ENCODE peak calls at places on chromosomes 2 and 18, in six cellular contexts. K, P, J, X, C and N are unnamed samples.
A peak's percentile ranks its signal among the peaks of the same experiment; 100 is the strongest.

GRCh38 chr18:60358516-60358915 is 14.1 kb downstream of the MC4R start:
- DNase-seq in K (no peak), P (no peak), C (no peak), X (no peak), J (no peak), N (no peak)

GRCh38 chr18:9648431-9649163 is 34.2 kb upstream of the PPP4R1 start:
- DNase-seq in J (no peak), X (no peak), K (no peak), C (no peak), P (no peak), N (no peak)

GRCh38 chr2:235421618-235422017 is 72.2 kb upstream of the AGAP1 start:
- DNase-seq in J (no peak), K (no peak), P (no peak), C (no peak), X (no peak), N (no peak)

GRCh38 chr18:58400337-58400885 is 228.5 kb downstream of the ALPK2 start:
- DNase-seq in C (no peak), J (no peak), P (peak; percentile 32), X (no peak), K (no peak), N (no peak)

GRCh38 chr2:195779491-195779890 is 122.5 kb downstream of the SLC39A10 start:
- DNase-seq in X (no peak), K (no peak), C (no peak), P (no peak), J (no peak), N (no peak)

GRCh38 chr2:163453920-163454319 is 281.9 kb downstream of the FIGN start:
- DNase-seq in X (no peak), K (no peak), P (no peak), C (no peak), J (no peak), N (no peak)

GRCh38 chr2:7034313-7034712 is 117.1 kb downstream of the RNF144A start:
- DNase-seq in P (no peak), K (no peak), C (no peak), J (no peak), X (no peak), N (no peak)

GRCh38 chr2:871926-872680 is 78.5 kb upstream of the SNTG2 start:
- DNase-seq in K (no peak), P (no peak), C (no peak), J (no peak), X (no peak), N (peak; percentile 14)

GRCh38 chr2:128494640-128495321 is 176.1 kb upstream of the HS6ST1 start:
- DNase-seq in X (no peak), K (no peak), P (no peak), C (no peak), J (no peak), N (no peak)

GRCh38 chr2:159137511-159138101 is 148.9 kb downstream of the WDSUB1 start:
- DNase-seq in P (no peak), X (no peak), K (no peak), C (no peak), J (no peak), N (no peak)

GRCh38 chr2:3784731-3785130 is 81.4 kb downstream of the DCDC2C start:
- DNase-seq in C (no peak), J (no peak), P (no peak), K (no peak), X (no peak), N (no peak)

GRCh38 chr2:61793389-61793836 is 60.4 kb downstream of the FAM161A start:
- DNase-seq in P (peak; percentile 82), X (peak; percentile 65), K (peak; percentile 65), C (peak; percentile 64), J (peak; percentile 39), N (peak; percentile 73)

GRCh38 chr2:199144036-199144435 is 313.7 kb downstream of the SATB2 start:
- DNase-seq in K (no peak), J (no peak), C (no peak), P (no peak), X (no peak), N (no peak)

GRCh38 chr18:55634545-55634944 is 46.6 kb upstream of the TCF4 start:
- DNase-seq in K (no peak), P (no peak), X (peak; percentile 9), J (no peak), C (no peak), N (no peak)

GRCh38 chr18:79935499-79935898 is 16.0 kb downstream of the SLC66A2 start:
- DNase-seq in J (no peak), C (no peak), X (no peak), P (no peak), K (no peak), N (no peak)

GRCh38 chr18:62590799-62591640 is 68.2 kb downstream of the ZCCHC2 start:
- DNase-seq in K (no peak), C (no peak), X (no peak), J (no peak), P (no peak), N (no peak)

GRCh38 chr2:207502799-207503198 is 27.0 kb upstream of the CREB1 start:
- DNase-seq in X (no peak), P (no peak), J (no peak), C (no peak), K (no peak), N (no peak)

GRCh38 chr2:127552336-127552735 is 16.9 kb downstream of the MYO7B start:
- DNase-seq in X (no peak), J (no peak), C (no peak), P (no peak), K (no peak), N (no peak)

GRCh38 chr18:70870292-70870691 is 581.4 kb downstream of the SOCS6 start:
- DNase-seq in K (no peak), X (no peak), C (no peak), P (no peak), J (no peak), N (no peak)

GRCh38 chr2:159921752-159922404 is 123.9 kb upstream of the CD302 start:
- DNase-seq in J (peak; percentile 64), K (peak; percentile 55), P (peak; percentile 82), C (peak; percentile 83), X (peak; percentile 62), N (peak; percentile 84)

GRCh38 chr18:64972545-64972944 is 778.3 kb upstream of the CDH7 start:
- DNase-seq in K (no peak), P (no peak), X (no peak), J (no peak), C (no peak), N (no peak)

GRCh38 chr18:40813116-40813515 is 1141.9 kb upstream of the PIK3C3 start:
- DNase-seq in K (no peak), X (no peak), J (no peak), C (no peak), P (no peak), N (no peak)